ENCODE peak calls at places on chromosomes 16 and 17, in four cellular contexts. N is stimulated activated CD8-positive, alpha-beta memory T cell treated with anti-CD3 and anti-CD28 coated beads, Interleukin-4, amount 100 ng/mL, for 1 hour; I is skeletal muscle cell; M is fibroblast of mammary gland. T is an unnamed sample.

GRCh38 chr16:1972490-1972877 is 631 bp downstream of the TBL3 start:
- DNase-seq in I (no peak), N (no peak), M (no peak), T (no peak)

GRCh38 chr16:7345423-7345822 is 12.8 kb downstream of the RBFOX1 start:
- DNase-seq in N (no peak), I (no peak), M (no peak), T (no peak)

GRCh38 chr17:34300652-34301390 is 15.3 kb downstream of the CCL11 start:
- DNase-seq in N (no peak), M (peak; percentile 80), I (peak; percentile 28), T (peak; percentile 55)

GRCh38 chr17:19260958-19261357 is 23.8 kb downstream of the EPN2 start:
- DNase-seq in I (no peak), N (no peak), M (no peak), T (no peak)

GRCh38 chr16:58032710-58033293 is 7.2 kb downstream of the MMP15 start:
- DNase-seq in I (no peak), N (no peak), M (no peak), T (no peak)

GRCh38 chr17:80984749-80985148 is 6.9 kb upstream of the CHMP6 start:
- DNase-seq in I (peak; percentile 70), M (peak; percentile 83), N (no peak), T (peak; percentile 95)

GRCh38 chr16:75471723-75472634 is 7.5 kb upstream of the TMEM170A start:
- DNase-seq in M (peak; percentile 68), N (peak; percentile 13), I (no peak), T (peak; percentile 87)

GRCh38 chr17:18377437-18378204 is at the start of gene EVPLL:
- DNase-seq in N (no peak), M (no peak), I (no peak), T (no peak)

GRCh38 chr17:30091771-30092170 is 24.8 kb upstream of the NSRP1 start:
- DNase-seq in I (peak; percentile 45), M (peak; percentile 81), N (no peak), T (peak; percentile 67)

GRCh38 chr16:14489460-14489859 is 140.6 kb downstream of the PARN start:
- DNase-seq in I (no peak), M (no peak), N (no peak), T (peak; percentile 64)

GRCh38 chr16:67304006-67304405 is 22.5 kb downstream of the KCTD19 start:
- DNase-seq in M (no peak), N (no peak), I (no peak), T (peak; percentile 62)

GRCh38 chr16:18958621-18959578 is 24.8 kb upstream of the TMC7 start:
- DNase-seq in N (no peak), M (no peak), I (no peak), T (peak; percentile 18)

GRCh38 chr16:83589576-83589975 is 218.2 kb upstream of the HSBP1 start:
- DNase-seq in N (no peak), I (no peak), M (no peak), T (no peak)

GRCh38 chr16:20300312-20301097 is 26.8 kb downstream of the GP2 start:
- DNase-seq in I (peak; percentile 6), N (peak; percentile 2), M (peak; percentile 51), T (peak; percentile 75)

GRCh38 chr16:48904333-48904732 is 294.4 kb upstream of the N4BP1 start:
- DNase-seq in N (no peak), I (no peak), M (no peak), T (no peak)

GRCh38 chr17:32927724-32928526 is at the start of gene TMEM98:
- DNase-seq in M (no peak), I (no peak), N (no peak), T (peak; percentile 74)

GRCh38 chr16:2468725-2469398 is 2.2 kb upstream of the NTN3 start:
- DNase-seq in N (no peak), I (no peak), M (no peak), T (no peak)

GRCh38 chr17:35889818-35890773 is 9.9 kb upstream of the CCL5 start:
- DNase-seq in I (no peak), M (peak; percentile 34), N (no peak), T (no peak)

GRCh38 chr16:23317266-23317661 is 15.2 kb downstream of the SCNN1B start:
- DNase-seq in N (no peak), I (no peak), M (no peak), T (no peak)

GRCh38 chr17:79809530-79810137 is 12.8 kb upstream of the CBX8 start:
- DNase-seq in I (no peak), N (no peak), M (no peak), T (no peak)

GRCh38 chr17:27793906-27794380 is 6.4 kb downstream of the NOS2 start:
- DNase-seq in M (no peak), N (no peak), I (no peak), T (no peak)

GRCh38 chr17:7045492-7046126 is 1.7 kb upstream of the SLC16A11 start:
- DNase-seq in M (peak; percentile 84), I (peak; percentile 47), N (no peak), T (peak; percentile 54)

GRCh38 chr16:52071101-52071500 is 475.8 kb downstream of the TOX3 start:
- DNase-seq in N (no peak), I (no peak), M (no peak), T (no peak)

GRCh38 chr16:79915264-79916160 is 315.0 kb upstream of the MAF start:
- DNase-seq in I (no peak), M (no peak), N (no peak), T (no peak)

GRCh38 chr16:578232-578869 is 8.6 kb downstream of the PIGQ start:
- DNase-seq in M (no peak), I (no peak), N (no peak), T (no peak)

GRCh38 chr17:77382966-77383612 is 242.3 kb downstream of the SEC14L1 start:
- DNase-seq in I (no peak), N (no peak), M (peak; percentile 75), T (peak; percentile 62)

GRCh38 chr17:3911271-3912053 is 4.8 kb downstream of the P2RX1 start:
- DNase-seq in I (no peak), N (peak; percentile 17), M (no peak), T (no peak)

GRCh38 chr17:14947671-14948070 is 317.5 kb downstream of the PMP22 start:
- DNase-seq in I (no peak), M (no peak), N (no peak), T (no peak)

GRCh38 chr17:80365001-80365965 is 49.7 kb upstream of the ENDOV start:
- DNase-seq in N (no peak), M (no peak), I (no peak), T (no peak)

GRCh38 chr16:11162571-11163268 is 93.3 kb downstream of the SOCS1 start:
- DNase-seq in I (no peak), N (no peak), M (no peak), T (no peak)

GRCh38 chr16:6131526-6132050 is 1034.0 kb upstream of the EEF2KMT start:
- DNase-seq in N (no peak), M (no peak), I (no peak), T (no peak)